ENCODE peak calls at places on chromosomes 12 and 14, in five cellular contexts. V is NAMALWA; A is H9; H is tibial artery; G is activated T-helper 1 cell treated with anti-CD3 and anti-CD28 coated beads, Interleukin-2, amount 50 U/mL, for 16 hours. R is an unnamed sample.

GRCh38 chr12:96401061-96401871 is 1.0 kb upstream of the CDK17 start:
- DNase-seq in V (peak; percentile 93), A (no peak), H (no peak), G (no peak), R (peak; percentile 71)

GRCh38 chr12:22321620-22322019 is 12.9 kb downstream of the ST8SIA1 start:
- DNase-seq in V (peak; percentile 20), A (peak; percentile 35), H (no peak), G (no peak), R (no peak)

GRCh38 chr12:5124401-5124800 is 80.7 kb downstream of the KCNA5 start:
- DNase-seq in V (no peak), A (no peak), H (no peak), G (no peak), R (no peak)

GRCh38 chr14:68482018-68482417 is 310.8 kb downstream of the ZFP36L1 start:
- DNase-seq in V (no peak), A (no peak), H (no peak), G (no peak), R (no peak)

GRCh38 chr12:109873653-109874052 is 6.7 kb downstream of the GLTP start:
- DNase-seq in V (no peak), A (no peak), H (no peak), G (no peak), R (no peak)

GRCh38 chr12:56723889-56724659 is 1.0 kb downstream of the NACA start:
- DNase-seq in V (peak; percentile 52), A (no peak), H (peak; percentile 79), G (no peak), R (peak; percentile 60)

GRCh38 chr12:32901553-32901952 is 5.0 kb upstream of the PKP2 start:
- DNase-seq in V (no peak), A (no peak), H (no peak), G (no peak), R (no peak)

GRCh38 chr12:11653215-11653753 is 3.8 kb downstream of the ETV6 start:
- DNase-seq in V (peak; percentile 63), A (no peak), H (no peak), G (no peak), R (no peak)

GRCh38 chr14:93033983-93034670 is 81.6 kb downstream of the ITPK1 start:
- DNase-seq in V (peak; percentile 52), A (peak; percentile 58), H (no peak), G (no peak), R (no peak)

GRCh38 chr12:109098142-109098652 is 800 bp downstream of the UNG start:
- DNase-seq in V (no peak), A (no peak), H (peak; percentile 84), G (no peak), R (no peak)

GRCh38 chr14:65462411-65462810 is 49.9 kb downstream of the FUT8 start:
- DNase-seq in V (no peak), A (no peak), H (no peak), G (no peak), R (peak; percentile 81)

GRCh38 chr12:92827836-92828431 is 101.2 kb downstream of the EEA1 start:
- DNase-seq in V (peak; percentile 76), A (no peak), H (no peak), G (no peak), R (peak; percentile 12)

GRCh38 chr14:99748529-99748928 is 44.7 kb upstream of the EML1 start:
- DNase-seq in V (no peak), A (no peak), H (no peak), G (no peak), R (no peak)

GRCh38 chr12:98402081-98402480 is 113.3 kb upstream of the TMPO start:
- DNase-seq in V (no peak), A (no peak), H (no peak), G (no peak), R (no peak)

GRCh38 chr12:12983420-12984035 is 16.5 kb downstream of the HEBP1 start:
- DNase-seq in V (peak; percentile 60), A (no peak), H (no peak), G (no peak), R (peak; percentile 37)

GRCh38 chr14:68792022-68792829 is 641 bp downstream of the ZFP36L1 start:
- DNase-seq in V (peak; percentile 42), A (no peak), H (peak; percentile 76), G (no peak), R (no peak)

GRCh38 chr12:120181991-120182631 is 12.4 kb downstream of the GCN1 start:
- DNase-seq in V (no peak), A (no peak), H (no peak), G (no peak), R (peak; percentile 59)

GRCh38 chr12:24754690-24755638 is 193.9 kb downstream of the BCAT1 start:
- DNase-seq in V (no peak), A (no peak), H (no peak), G (no peak), R (peak; percentile 84)

GRCh38 chr14:51521764-51522163 is 129.9 kb upstream of the FRMD6 start:
- DNase-seq in V (no peak), A (no peak), H (no peak), G (no peak), R (peak; percentile 32)

GRCh38 chr14:52911904-52912303 is 38.9 kb downstream of the FERMT2 start:
- DNase-seq in V (no peak), A (no peak), H (no peak), G (no peak), R (no peak)

GRCh38 chr12:110907583-110907982 is 12.8 kb downstream of the MYL2 start:
- DNase-seq in V (no peak), A (no peak), H (no peak), G (no peak), R (no peak)

GRCh38 chr12:114829833-114830232 is 145.9 kb upstream of the TBX3 start:
- DNase-seq in V (no peak), A (no peak), H (no peak), G (no peak), R (no peak)

GRCh38 chr12:1634590-1635191 is 5.7 kb downstream of the WNT5B start:
- DNase-seq in V (peak; percentile 79), A (peak; percentile 89), H (peak; percentile 86), G (peak; percentile 38), R (peak; percentile 71)

GRCh38 chr12:115837220-115837619 is 440.3 kb downstream of the MED13L start:
- DNase-seq in V (no peak), A (no peak), H (no peak), G (no peak), R (no peak)

GRCh38 chr12:104598342-104599271 is 141.9 kb downstream of the CHST11 start:
- DNase-seq in V (no peak), A (no peak), H (no peak), G (no peak), R (no peak)

GRCh38 chr14:43525647-43526046 is 981.4 kb downstream of the FSCB start:
- DNase-seq in V (no peak), A (no peak), H (no peak), G (no peak), R (no peak)

R was measured in astrocyte of the cerebellum.